ENCODE peak calls at places on chromosomes 5 and 9, in ten cellular contexts. L is astrocyte of the spinal cord, I is heart left ventricle, W is GM23338, K is mucosa of descending colon, S is nephron progenitor cell, H is transverse colon, R is AG10803, T is mammary epithelial cell, M is heart right ventricle. A is an unnamed sample.

GRCh38 chr5:101425345-101425744 is 522.3 kb upstream of the ST8SIA4 start:
- DNase-seq in L (peak), I (no peak), W (no peak), K (no peak), S (no peak), H (no peak), R (peak), T (no peak), M (no peak), A (peak)

GRCh38 chr5:81010636-81011035 is 50.5 kb downstream of the RASGRF2 start:
- DNase-seq in L (no peak), I (no peak), W (no peak), K (no peak), S (no peak), H (no peak), R (no peak), T (no peak), M (no peak), A (no peak)

GRCh38 chr5:109865636-109866035 is 175.9 kb downstream of the MAN2A1 start:
- DNase-seq in L (peak), I (no peak), W (no peak), K (no peak), S (no peak), H (no peak), R (peak), T (peak), M (no peak), A (peak)

GRCh38 chr5:78639811-78640210 is 8.8 kb downstream of the LHFPL2 start:
- DNase-seq in L (no peak), I (no peak), W (no peak), K (no peak), S (no peak), H (no peak), R (no peak), T (no peak), M (no peak), A (no peak)

GRCh38 chr9:121350993-121351561 is 19.0 kb downstream of the STOM start:
- DNase-seq in L (peak), I (peak), W (no peak), K (no peak), S (no peak), H (peak), R (peak), T (peak), M (peak), A (peak)

GRCh38 chr5:79853676-79854418 is 137.2 kb downstream of the MTX3 start:
- DNase-seq in L (no peak), I (no peak), W (no peak), K (no peak), S (no peak), H (no peak), R (no peak), T (peak), M (no peak), A (peak)

GRCh38 chr5:130871346-130872086 is 293.5 kb downstream of the HINT1 start:
- DNase-seq in L (peak), I (peak), W (peak), K (no peak), S (peak), H (peak), R (peak), T (peak), M (peak), A (peak)

GRCh38 chr9:582775-583174 is 258.7 kb upstream of the DMRT1 start:
- DNase-seq in L (no peak), I (no peak), W (no peak), K (no peak), S (no peak), H (no peak), R (no peak), T (no peak), M (no peak), A (no peak)

GRCh38 chr5:15510092-15510491 is 10.1 kb downstream of the FBXL7 start:
- DNase-seq in L (peak), I (no peak), W (no peak), K (no peak), S (no peak), H (no peak), R (peak), T (no peak), M (no peak), A (peak)

GRCh38 chr5:13505326-13505725 is 439.2 kb downstream of the DNAH5 start:
- DNase-seq in L (no peak), I (no peak), W (no peak), K (no peak), S (no peak), H (no peak), R (no peak), T (no peak), M (no peak), A (no peak)

GRCh38 chr9:135609366-135609955 is 29.9 kb downstream of the GLT6D1 start:
- DNase-seq in L (no peak), I (no peak), W (no peak), K (no peak), S (no peak), H (no peak), R (no peak), T (no peak), M (no peak), A (no peak)

GRCh38 chr9:114319147-114319546 is 3.8 kb upstream of the ORM1 start:
- DNase-seq in L (no peak), I (no peak), W (no peak), K (peak), S (no peak), H (no peak), R (no peak), T (no peak), M (no peak), A (no peak)

GRCh38 chr9:124238546-124239140 is 19.1 kb upstream of the NEK6 start:
- DNase-seq in L (no peak), I (no peak), W (no peak), K (no peak), S (no peak), H (no peak), R (no peak), T (no peak), M (no peak), A (no peak)

GRCh38 chr9:20624201-20625002 is 2.1 kb upstream of the MLLT3 start:
- DNase-seq in L (peak), I (peak), W (peak), K (no peak), S (peak), H (peak), R (peak), T (peak), M (peak), A (peak)

GRCh38 chr5:93925321-93925720 is 183.9 kb upstream of the POU5F2 start:
- DNase-seq in L (no peak), I (no peak), W (no peak), K (no peak), S (no peak), H (no peak), R (no peak), T (peak), M (no peak), A (peak)

DNA sequence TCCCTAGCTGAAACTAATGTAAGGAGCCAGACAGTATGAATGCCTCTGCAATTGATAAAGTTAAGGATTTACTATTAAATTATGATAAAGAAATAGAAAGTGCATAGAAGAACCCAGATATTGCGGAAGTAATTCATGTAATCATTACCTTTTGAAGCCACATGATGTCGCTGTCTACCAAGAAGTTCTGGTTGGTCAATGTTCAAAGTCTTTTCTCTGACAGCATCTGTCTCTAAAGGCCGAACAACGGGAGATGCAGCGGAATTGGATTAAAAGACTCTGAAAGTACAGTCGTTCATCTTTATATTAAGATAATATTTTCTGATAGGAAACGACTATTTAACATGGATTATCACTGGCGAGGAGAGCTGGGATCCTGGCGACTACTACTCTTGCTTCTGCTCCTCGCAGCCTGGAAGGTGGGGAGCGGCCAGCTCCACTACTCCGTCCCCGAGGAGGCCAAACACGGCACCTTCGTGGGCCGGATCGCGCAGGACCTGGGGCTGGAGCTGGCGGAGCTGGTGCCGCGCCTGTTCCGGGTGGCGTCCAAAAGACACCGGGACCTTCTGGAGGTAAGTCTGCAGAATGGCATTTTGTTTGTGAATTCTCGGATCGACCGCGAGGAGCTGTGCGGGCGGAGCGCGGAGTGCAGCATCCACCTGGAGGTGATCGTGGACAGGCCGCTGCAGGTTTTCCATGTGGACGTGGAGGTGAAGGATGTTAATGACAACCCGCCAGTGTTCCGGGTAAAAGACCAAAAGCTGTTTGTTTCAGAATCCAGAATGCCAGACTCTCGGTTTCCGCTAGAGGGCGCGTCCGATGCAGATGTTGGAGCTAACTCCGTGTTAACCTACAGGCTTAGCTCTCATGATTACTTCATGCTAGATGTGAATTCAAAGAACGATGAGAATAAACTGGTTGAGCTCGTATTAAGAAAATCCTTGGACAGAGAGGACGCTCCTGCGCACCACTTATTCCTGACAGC is at the start of gene PCDHA8:
- DNase-seq in L (no peak), I (no peak), W (peak), K (no peak), S (no peak), H (no peak), R (no peak), T (no peak), M (no peak), A (no peak)
- TF ChIP-seq CTCF in L (peak), I (peak), W (peak), K (no peak), S (no peak), H (no peak), R (peak), T (peak), M (no peak), A (peak)

GRCh38 chr9:131018621-131019020 is 9.6 kb downstream of the LAMC3 start:
- DNase-seq in L (no peak), I (no peak), W (peak), K (no peak), S (no peak), H (no peak), R (no peak), T (no peak), M (no peak), A (no peak)
- TF ChIP-seq CTCF in L (peak), I (no peak), W (peak), K (no peak), S (no peak), H (no peak), R (no peak), T (peak), M (no peak), A (peak)

DNA sequence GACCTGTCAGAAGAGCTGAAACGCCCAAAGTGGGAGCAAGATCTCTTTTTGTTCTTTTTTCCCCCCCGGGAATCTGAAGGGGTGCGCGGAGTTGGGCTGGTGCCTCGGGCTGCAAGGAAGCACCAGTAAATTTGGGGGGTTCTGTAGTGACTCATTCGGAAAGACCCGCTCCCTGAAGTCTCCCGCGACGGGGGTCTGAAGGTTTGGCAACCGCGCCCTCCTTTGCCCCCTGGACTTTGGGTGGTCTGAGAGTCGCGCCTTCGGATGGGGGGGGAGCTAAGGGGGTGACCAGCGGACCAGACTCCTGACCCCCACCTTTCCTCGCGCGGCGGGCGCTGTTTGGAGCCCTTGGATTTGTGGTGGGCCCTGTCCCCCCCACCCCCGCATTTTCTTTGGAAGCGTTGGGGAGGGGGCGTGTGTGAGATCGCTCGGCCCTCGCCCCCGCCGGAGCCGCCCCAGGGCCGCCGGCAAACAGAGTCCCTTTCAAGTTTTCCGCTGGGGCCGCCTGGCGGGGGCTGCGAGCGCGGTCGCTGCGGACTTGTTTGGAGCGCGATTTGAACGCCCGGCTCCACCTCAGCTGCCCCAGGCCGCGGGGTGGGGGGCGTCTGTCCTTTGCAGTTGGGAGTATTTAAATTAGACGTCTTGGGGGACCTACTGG is 2.0 kb downstream of the CXXC5 start:
- DNase-seq in L (peak), I (peak), W (peak), K (peak), S (peak), H (peak), R (no peak), T (no peak), M (peak), A (no peak)
- TF ChIP-seq CTCF in L (peak), I (peak), W (peak), K (peak), S (no peak), H (peak), R (peak), T (no peak), M (no peak), A (no peak)

GRCh38 chr9:107481035-107481434 is 8.5 kb downstream of the KLF4 start:
- DNase-seq in L (no peak), I (no peak), W (no peak), K (no peak), S (no peak), H (no peak), R (no peak), T (no peak), M (no peak), A (peak)
- TF ChIP-seq CTCF in L (peak), I (peak), W (no peak), K (no peak), S (no peak), H (peak), R (peak), T (no peak), M (no peak), A (peak)

GRCh38 chr9:12163775-12164458 is 529.3 kb upstream of the TYRP1 start:
- DNase-seq in L (no peak), I (no peak), W (no peak), K (no peak), S (no peak), H (no peak), R (no peak), T (no peak), M (no peak), A (no peak)
- TF ChIP-seq CTCF in L (no peak), I (no peak), W (no peak), K (no peak), S (no peak), H (no peak), R (no peak), T (no peak), M (no peak), A (no peak)